ENCODE peak calls at places on chromosomes 13 and 19, in four cellular contexts. One of them, this sample, is unnamed.

GRCh38 chr13:73985789-73986188 is 148.4 kb downstream of the KLF12 start:
- DNase-seq in RWPE1: no peak
- DNase-seq in CD4-positive, alpha-beta T cell: no peak
- DNase-seq in transverse colon: no peak
- DNase-seq in this sample: no peak

GRCh38 chr13:113959198-113959597 is 14.7 kb downstream of the C13orf46 start:
- DNase-seq in RWPE1: no peak
- DNase-seq in CD4-positive, alpha-beta T cell: no peak
- DNase-seq in transverse colon: no peak
- DNase-seq in this sample: peak; percentile 32

GRCh38 chr13:60990032-60990733 is 425.5 kb downstream of the PCDH20 start:
- DNase-seq in RWPE1: no peak
- DNase-seq in CD4-positive, alpha-beta T cell: no peak
- DNase-seq in transverse colon: no peak
- DNase-seq in this sample: peak; percentile 32

GRCh38 chr19:5648464-5648863 is 25.6 kb downstream of the SAFB start:
- DNase-seq in RWPE1: no peak
- DNase-seq in CD4-positive, alpha-beta T cell: no peak
- DNase-seq in transverse colon: no peak
- DNase-seq in this sample: no peak

GRCh38 chr13:100290165-100290801 is 201.4 kb downstream of the PCCA start:
- DNase-seq in RWPE1: no peak
- DNase-seq in CD4-positive, alpha-beta T cell: no peak
- DNase-seq in transverse colon: no peak
- DNase-seq in this sample: no peak

GRCh38 chr13:112144616-112145220 is 77.8 kb downstream of the SOX1 start:
- DNase-seq in RWPE1: no peak
- DNase-seq in CD4-positive, alpha-beta T cell: no peak
- DNase-seq in transverse colon: no peak
- DNase-seq in this sample: no peak

GRCh38 chr13:95378603-95379002 is 77.4 kb upstream of the ABCC4 start:
- DNase-seq in RWPE1: no peak
- DNase-seq in CD4-positive, alpha-beta T cell: no peak
- DNase-seq in transverse colon: no peak
- DNase-seq in this sample: no peak

GRCh38 chr19:18660051-18660910 is 23.2 kb upstream of the CRTC1 start:
- DNase-seq in RWPE1: no peak
- DNase-seq in CD4-positive, alpha-beta T cell: no peak
- DNase-seq in transverse colon: peak; percentile 28
- DNase-seq in this sample: no peak

GRCh38 chr19:18489627-18490184 is 32.2 kb downstream of the ELL start:
- DNase-seq in RWPE1: no peak
- DNase-seq in CD4-positive, alpha-beta T cell: no peak
- DNase-seq in transverse colon: no peak
- DNase-seq in this sample: no peak

GRCh38 chr13:50594276-50594970 is 249.1 kb downstream of the DLEU7 start:
- DNase-seq in RWPE1: no peak
- DNase-seq in CD4-positive, alpha-beta T cell: no peak
- DNase-seq in transverse colon: peak; percentile 40
- DNase-seq in this sample: no peak

GRCh38 chr19:18364826-18365528 is 21.0 kb upstream of the GDF15 start:
- DNase-seq in RWPE1: peak; percentile 90
- DNase-seq in CD4-positive, alpha-beta T cell: no peak
- DNase-seq in transverse colon: peak; percentile 90
- DNase-seq in this sample: peak; percentile 90

GRCh38 chr13:111952814-111953213 is 114.1 kb upstream of the SOX1 start:
- DNase-seq in RWPE1: no peak
- DNase-seq in CD4-positive, alpha-beta T cell: no peak
- DNase-seq in transverse colon: no peak
- DNase-seq in this sample: no peak

GRCh38 chr13:97588993-97589392 is 155.0 kb downstream of the RAP2A start:
- DNase-seq in RWPE1: no peak
- DNase-seq in CD4-positive, alpha-beta T cell: no peak
- DNase-seq in transverse colon: no peak
- DNase-seq in this sample: no peak
- TF ChIP-seq CTCF in RWPE1: no peak
- TF ChIP-seq CTCF in CD4-positive, alpha-beta T cell: no peak
- TF ChIP-seq CTCF in transverse colon: no peak
- TF ChIP-seq CTCF in this sample: peak; percentile 42

GRCh38 chr13:75986818-75987217 is 350.7 kb downstream of the LMO7 start:
- DNase-seq in RWPE1: no peak
- DNase-seq in CD4-positive, alpha-beta T cell: no peak
- DNase-seq in transverse colon: no peak
- DNase-seq in this sample: no peak

GRCh38 chr13:75985132-75985531 is 349.0 kb downstream of the LMO7 start:
- DNase-seq in RWPE1: no peak
- DNase-seq in CD4-positive, alpha-beta T cell: no peak
- DNase-seq in transverse colon: no peak
- DNase-seq in this sample: no peak
- H3K27ac ChIP-seq in RWPE1: no peak overlapping the region
- H3K27ac ChIP-seq in CD4-positive, alpha-beta T cell: no peak overlapping the region
- H3K27ac ChIP-seq in transverse colon: no peak overlapping the region
- H3K27ac ChIP-seq in this sample: no peak overlapping the region

GRCh38 chr13:109743706-109744453 is 42.5 kb downstream of the IRS2 start:
- DNase-seq in RWPE1: peak; percentile 88
- DNase-seq in CD4-positive, alpha-beta T cell: no peak
- DNase-seq in transverse colon: peak; percentile 56
- DNase-seq in this sample: peak; percentile 95
- TF ChIP-seq CTCF in RWPE1: no peak
- TF ChIP-seq CTCF in CD4-positive, alpha-beta T cell: no peak
- TF ChIP-seq CTCF in transverse colon: no peak
- TF ChIP-seq CTCF in this sample: peak; percentile 45

GRCh38 chr13:48400090-48400694 is 12.7 kb downstream of the LPAR6 start:
- DNase-seq in RWPE1: no peak
- DNase-seq in CD4-positive, alpha-beta T cell: no peak
- DNase-seq in transverse colon: no peak
- DNase-seq in this sample: peak; percentile 48
- H3K27ac ChIP-seq in RWPE1: no peak overlapping the region
- H3K27ac ChIP-seq in CD4-positive, alpha-beta T cell: no peak overlapping the region
- H3K27ac ChIP-seq in transverse colon: peak overlapping the region; percentile 28
- H3K27ac ChIP-seq in this sample: peak overlapping the region; percentile 54

This sample was measured in foreskin keratinocyte.